ENCODE peak calls at places on chromosomes 16 and 17, in four cellular contexts. G is fibroblast of lung, O is skeletal muscle cell, Y is HEK293T. L is an unnamed sample.
A peak's percentile ranks its signal among the peaks of the same experiment; 100 is the strongest.

GRCh38 chr16:75770051-75770450 is 43.8 kb upstream of the CPHXL start:
- DNase-seq in Y (no peak), G (no peak), O (no peak), L (no peak)

GRCh38 chr17:36752096-36752888 is 150.9 kb downstream of the MRM1 start:
- DNase-seq in G (no peak), O (no peak), Y (no peak), L (no peak)

GRCh38 chr17:14297161-14297851 is 3.6 kb upstream of the HS3ST3B1 start:
- DNase-seq in O (no peak), G (peak; percentile 64), Y (peak; percentile 56), L (no peak)

GRCh38 chr16:50696575-50697420 is 3.4 kb downstream of the NOD2 start:
- DNase-seq in O (no peak), G (peak; percentile 31), Y (no peak), L (no peak)

GRCh38 chr17:31869797-31870568 is 10.9 kb upstream of the COPRS start:
- DNase-seq in O (no peak), Y (no peak), G (no peak), L (no peak)

GRCh38 chr17:34354637-34355036 is 1.6 kb upstream of the CCL13 start:
- DNase-seq in G (peak; percentile 21), Y (no peak), O (no peak), L (no peak)

GRCh38 chr16:70481929-70482536 is 27.6 kb downstream of the FCSK start:
- DNase-seq in O (no peak), Y (no peak), G (no peak), L (no peak)

GRCh38 chr17:35289222-35289621 is 46.4 kb downstream of the SLFN5 start:
- DNase-seq in O (no peak), G (no peak), Y (no peak), L (no peak)

GRCh38 chr17:1989135-1989534 is 36.0 kb downstream of the RTN4RL1 start:
- DNase-seq in O (peak; percentile 36), G (peak; percentile 89), Y (no peak), L (peak; percentile 92)